ENCODE peak calls at places on chromosome 14, in ten cellular contexts. K is left ventricle myocardium inferior, Z is cardiac muscle cell, P is transverse colon, I is tibial nerve, X is breast epithelium, L is neural progenitor cell, E is right lobe of liver, D is Panc1, T is H1. R is an unnamed sample.

GRCh38 chr14:77965919-77966435 is 166.1 kb downstream of the ADCK1 start:
- DNase-seq in T (peak; percentile 73), E (no peak), X (no peak), D (no peak), P (no peak), L (peak; percentile 23), Z (peak; percentile 6), I (no peak), K (no peak), R (peak; percentile 38)

GRCh38 chr14:51917186-51917585 is 56.8 kb downstream of the GNG2 start:
- DNase-seq in D (no peak), T (no peak), P (no peak), K (peak; percentile 25), Z (no peak), L (no peak), E (no peak), X (no peak), I (peak; percentile 19), R (no peak)

GRCh38 chr14:90654831-90655276 is 161.4 kb downstream of the TTC7B start:
- DNase-seq in I (no peak), P (no peak), K (no peak), D (no peak), X (no peak), Z (no peak), T (no peak), E (no peak), L (no peak), R (no peak)

GRCh38 chr14:21268612-21269251 is 510 bp downstream of the HNRNPC start:
- DNase-seq in X (peak; percentile 48), L (peak; percentile 71), I (peak; percentile 61), E (no peak), K (no peak), Z (peak; percentile 62), D (no peak), T (no peak), P (peak; percentile 34), R (no peak)

GRCh38 chr14:65141523-65141922 is 39.2 kb upstream of the MAX start:
- DNase-seq in T (no peak), P (no peak), X (no peak), L (no peak), K (no peak), Z (no peak), D (no peak), I (no peak), E (no peak), R (no peak)

GRCh38 chr14:59819446-59820088 is 51.0 kb downstream of the RTN1 start:
- DNase-seq in Z (no peak), T (no peak), P (no peak), K (no peak), L (no peak), X (no peak), E (no peak), D (no peak), I (no peak), R (no peak)

GRCh38 chr14:72611506-72611905 is 282.4 kb downstream of the DPF3 start:
- DNase-seq in P (no peak), X (no peak), K (no peak), L (no peak), E (no peak), D (no peak), Z (no peak), I (no peak), T (peak; percentile 22), R (no peak)

GRCh38 chr14:87934185-87934584 is 58.8 kb downstream of the GALC start:
- DNase-seq in D (no peak), K (no peak), L (peak; percentile 4), X (no peak), P (no peak), E (no peak), Z (no peak), I (no peak), T (no peak), R (no peak)

GRCh38 chr14:60514378-60515243 is 5.7 kb downstream of the SIX6 start:
- DNase-seq in X (no peak), P (no peak), D (no peak), Z (peak; percentile 57), K (no peak), I (peak; percentile 15), T (peak; percentile 83), L (peak; percentile 97), E (no peak), R (no peak)

GRCh38 chr14:78848234-78848820 is 678.2 kb downstream of the NRXN3 start:
- DNase-seq in T (peak; percentile 70), L (peak; percentile 81), X (peak; percentile 18), Z (peak; percentile 79), K (no peak), E (peak; percentile 46), D (peak; percentile 22), I (no peak), P (peak; percentile 15), R (peak; percentile 51)

GRCh38 chr14:77557391-77557790 is 58.8 kb upstream of the ISM2 start:
- DNase-seq in I (no peak), P (no peak), Z (no peak), D (no peak), T (no peak), X (no peak), E (no peak), L (no peak), K (no peak), R (no peak)

GRCh38 chr14:66379116-66379515 is 107.1 kb upstream of the CCDC196 start:
- DNase-seq in K (peak; percentile 25), P (no peak), L (peak; percentile 19), X (no peak), I (no peak), Z (no peak), E (peak; percentile 79), D (no peak), T (no peak), R (peak; percentile 89)

GRCh38 chr14:78173266-78174001 is 3.3 kb downstream of the NRXN3 start:
- DNase-seq in T (no peak), X (no peak), I (no peak), K (no peak), Z (no peak), L (no peak), P (no peak), D (no peak), E (no peak), R (no peak)

GRCh38 chr14:25041898-25042297 is 8.0 kb downstream of the STXBP6 start:
- DNase-seq in I (no peak), K (no peak), L (no peak), T (no peak), P (no peak), X (no peak), E (no peak), Z (no peak), D (no peak), R (no peak)

GRCh38 chr14:31990183-31990862 is 86.8 kb upstream of the ARHGAP5 start:
- DNase-seq in K (no peak), X (no peak), T (no peak), Z (no peak), L (no peak), E (no peak), D (no peak), P (no peak), I (no peak), R (no peak)

GRCh38 chr14:35533357-35534129 is 421 bp upstream of the INSM2 start:
- DNase-seq in X (no peak), T (peak; percentile 97), E (peak; percentile 62), Z (peak; percentile 91), I (no peak), P (peak; percentile 67), L (peak; percentile 96), K (peak; percentile 49), D (no peak), R (peak; percentile 54)

GRCh38 chr14:34128665-34129064 is 177.8 kb upstream of the EGLN3 start:
- DNase-seq in K (peak; percentile 70), L (no peak), P (no peak), I (no peak), E (no peak), D (no peak), Z (no peak), X (no peak), T (no peak), R (no peak)

GRCh38 chr14:73762375-73762822 is 48.2 kb upstream of the PNMA1 start:
- DNase-seq in D (no peak), X (no peak), K (no peak), I (no peak), E (no peak), Z (no peak), T (no peak), L (no peak), P (peak; percentile 70), R (no peak)

GRCh38 chr14:95679995-95680735 is 6.1 kb upstream of the TCL1B start:
- DNase-seq in T (no peak), P (no peak), X (no peak), D (no peak), L (peak; percentile 58), Z (peak; percentile 30), I (no peak), K (no peak), E (no peak), R (no peak)

GRCh38 chr14:56844603-56845002 is 34.3 kb upstream of the OTX2 start:
- DNase-seq in P (no peak), I (no peak), K (no peak), L (peak; percentile 47), T (no peak), Z (no peak), E (no peak), D (no peak), X (no peak), R (no peak)
- TF ChIP-seq CTCF in P (no peak), I (no peak), K (no peak), L (no peak), T (peak; percentile 23), Z (no peak), E (no peak), D (no peak), X (no peak), R (no peak)

GRCh38 chr14:84850595-84850994 is 679.3 kb upstream of the FLRT2 start:
- DNase-seq in E (no peak), P (no peak), D (no peak), K (no peak), T (no peak), I (no peak), X (no peak), Z (no peak), L (no peak), R (no peak)
- H3K27ac ChIP-seq in E (no peak overlapping the region), P (no peak overlapping the region), D (no peak overlapping the region), K (no peak overlapping the region), T (no peak overlapping the region), I (no peak overlapping the region), X (no peak overlapping the region), Z (no peak overlapping the region), L (no peak overlapping the region), R (no peak overlapping the region)

DNA sequence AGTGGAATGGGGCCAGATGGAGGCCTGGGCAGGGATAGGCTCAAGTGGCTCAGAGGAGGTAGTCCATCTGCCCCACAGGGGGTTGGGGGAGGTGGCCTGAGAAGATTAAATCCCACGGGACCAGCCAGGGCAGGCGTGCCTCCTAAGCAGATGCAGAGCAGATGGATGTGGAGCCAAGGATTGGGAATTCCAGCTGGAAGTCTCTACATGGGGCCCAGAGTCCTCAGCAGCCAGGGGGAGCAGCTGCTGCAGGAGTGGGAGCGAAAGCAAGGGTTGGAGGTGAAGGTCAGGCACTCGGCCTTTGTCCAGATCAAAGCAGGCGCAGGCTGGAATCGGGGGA is 42.4 kb upstream of the VRK1 start:
- DNase-seq in K (no peak), P (no peak), L (peak; percentile 81), I (no peak), E (no peak), X (no peak), D (no peak), T (no peak), Z (no peak), R (no peak)
- TF ChIP-seq CTCF in K (no peak), P (no peak), L (peak; percentile 23), I (no peak), E (no peak), X (no peak), D (no peak), T (peak; percentile 40), Z (no peak), R (no peak)

GRCh38 chr14:61575751-61576150 is 119.6 kb upstream of the HIF1A start:
- DNase-seq in K (no peak), E (no peak), X (no peak), I (no peak), D (no peak), P (no peak), Z (no peak), T (no peak), L (no peak), R (no peak)
- H3K27ac ChIP-seq in K (no peak overlapping the region), E (no peak overlapping the region), X (no peak overlapping the region), I (no peak overlapping the region), D (no peak overlapping the region), P (no peak overlapping the region), Z (no peak overlapping the region), T (no peak overlapping the region), L (no peak overlapping the region), R (peak overlapping the region; percentile 68)